ENCODE peak calls at places on chromosomes 12 and 14, in four cellular contexts. One of them, this sample, is unnamed.

GRCh38 chr14:22052795-22053194 is 379.2 kb upstream of the OR4E1 start:
- DNase-seq in pancreas: no peak
- DNase-seq in brain microvascular endothelial cell: no peak
- DNase-seq in GM23248: no peak
- DNase-seq in this sample: peak; percentile 10

GRCh38 chr14:52068741-52069616 is at the start of gene NID2:
- DNase-seq in pancreas: peak; percentile 43
- DNase-seq in brain microvascular endothelial cell: peak; percentile 92
- DNase-seq in GM23248: peak; percentile 97
- DNase-seq in this sample: peak; percentile 98

GRCh38 chr12:30840715-30841114 is 85.8 kb upstream of the TSPAN11 start:
- DNase-seq in pancreas: no peak
- DNase-seq in brain microvascular endothelial cell: no peak
- DNase-seq in GM23248: peak; percentile 11
- DNase-seq in this sample: no peak

GRCh38 chr14:87430810-87431209 is 562.2 kb downstream of the GALC start:
- DNase-seq in pancreas: no peak
- DNase-seq in brain microvascular endothelial cell: no peak
- DNase-seq in GM23248: peak; percentile 16
- DNase-seq in this sample: peak; percentile 9

GRCh38 chr14:102903248-102903888 is 19.1 kb upstream of the AMN start:
- DNase-seq in pancreas: no peak
- DNase-seq in brain microvascular endothelial cell: no peak
- DNase-seq in GM23248: no peak
- DNase-seq in this sample: no peak

GRCh38 chr12:6868211-6869048 is 1.1 kb downstream of the TPI1 start:
- DNase-seq in pancreas: no peak
- DNase-seq in brain microvascular endothelial cell: no peak
- DNase-seq in GM23248: peak; percentile 75
- DNase-seq in this sample: peak; percentile 16

GRCh38 chr14:22500525-22500924 is 88.5 kb downstream of the DAD1 start:
- DNase-seq in pancreas: no peak
- DNase-seq in brain microvascular endothelial cell: no peak
- DNase-seq in GM23248: no peak
- DNase-seq in this sample: no peak

GRCh38 chr12:88782357-88782756 is 202.1 kb upstream of the KITLG start:
- DNase-seq in pancreas: no peak
- DNase-seq in brain microvascular endothelial cell: no peak
- DNase-seq in GM23248: peak; percentile 55
- DNase-seq in this sample: no peak

GRCh38 chr12:89497467-89497866 is 27.1 kb downstream of the GALNT4 start:
- DNase-seq in pancreas: no peak
- DNase-seq in brain microvascular endothelial cell: no peak
- DNase-seq in GM23248: no peak
- DNase-seq in this sample: no peak

GRCh38 chr14:79354336-79354735 is 857.0 kb downstream of the DIO2 start:
- DNase-seq in pancreas: no peak
- DNase-seq in brain microvascular endothelial cell: no peak
- DNase-seq in GM23248: no peak
- DNase-seq in this sample: no peak

GRCh38 chr14:21268612-21269251 is 510 bp downstream of the HNRNPC start:
- DNase-seq in pancreas: peak; percentile 23
- DNase-seq in brain microvascular endothelial cell: peak; percentile 39
- DNase-seq in GM23248: peak; percentile 85
- DNase-seq in this sample: peak; percentile 62

GRCh38 chr12:103779410-103780092 is 61.5 kb downstream of the NT5DC3 start:
- DNase-seq in pancreas: no peak
- DNase-seq in brain microvascular endothelial cell: peak; percentile 37
- DNase-seq in GM23248: peak; percentile 14
- DNase-seq in this sample: peak; percentile 53

GRCh38 chr12:20798561-20798960 is 11.9 kb upstream of the SLCO1B3 start:
- DNase-seq in pancreas: no peak
- DNase-seq in brain microvascular endothelial cell: peak; percentile 31
- DNase-seq in GM23248: peak; percentile 26
- DNase-seq in this sample: peak; percentile 28

GRCh38 chr14:94079891-94080605 is 954 bp downstream of the DDX24 start:
- DNase-seq in pancreas: no peak
- DNase-seq in brain microvascular endothelial cell: peak; percentile 40
- DNase-seq in GM23248: peak; percentile 40
- DNase-seq in this sample: no peak

GRCh38 chr12:115749485-115749884 is 528.0 kb downstream of the MED13L start:
- DNase-seq in pancreas: no peak
- DNase-seq in brain microvascular endothelial cell: no peak
- DNase-seq in GM23248: no peak
- DNase-seq in this sample: no peak

GRCh38 chr14:51963164-51963733 is 26.1 kb upstream of the RTRAF start:
- DNase-seq in pancreas: no peak
- DNase-seq in brain microvascular endothelial cell: no peak
- DNase-seq in GM23248: no peak
- DNase-seq in this sample: no peak

GRCh38 chr14:84819528-84819927 is 710.4 kb upstream of the FLRT2 start:
- DNase-seq in pancreas: no peak
- DNase-seq in brain microvascular endothelial cell: no peak
- DNase-seq in GM23248: no peak
- DNase-seq in this sample: no peak

GRCh38 chr14:52076334-52076733 is 7.5 kb upstream of the NID2 start:
- DNase-seq in pancreas: no peak
- DNase-seq in brain microvascular endothelial cell: peak; percentile 80
- DNase-seq in GM23248: peak; percentile 93
- DNase-seq in this sample: no peak

DNA sequence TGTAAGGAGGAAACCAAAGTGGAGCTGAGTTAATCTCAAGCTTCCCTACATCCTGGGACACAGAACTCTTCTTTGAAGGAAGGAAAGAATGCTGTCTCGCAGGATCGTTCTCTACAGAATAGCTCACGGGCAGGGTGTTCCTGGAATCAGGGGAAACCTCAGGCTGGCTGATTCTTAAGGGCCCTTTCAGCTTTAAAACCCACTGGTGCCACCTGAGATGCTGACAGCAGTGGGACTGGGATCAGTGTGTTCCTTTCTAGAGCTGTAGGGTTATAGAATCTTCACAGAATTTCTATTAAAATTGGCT is 47.8 kb downstream of the UBE3B start:
- DNase-seq in pancreas: no peak
- DNase-seq in brain microvascular endothelial cell: no peak
- DNase-seq in GM23248: no peak
- DNase-seq in this sample: no peak
- H3K4me3 ChIP-seq in pancreas: no peak overlapping the region
- H3K4me3 ChIP-seq in brain microvascular endothelial cell: no peak overlapping the region
- H3K4me3 ChIP-seq in GM23248: no peak overlapping the region
- H3K4me3 ChIP-seq in this sample: no peak overlapping the region

GRCh38 chr12:51390457-51391046 is 654 bp downstream of the GALNT6 start:
- DNase-seq in pancreas: no peak
- DNase-seq in brain microvascular endothelial cell: no peak
- DNase-seq in GM23248: no peak
- DNase-seq in this sample: no peak
- H3K4me3 ChIP-seq in pancreas: peak overlapping the region; percentile 78
- H3K4me3 ChIP-seq in brain microvascular endothelial cell: peak overlapping the region; percentile 61
- H3K4me3 ChIP-seq in GM23248: no peak overlapping the region
- H3K4me3 ChIP-seq in this sample: peak overlapping the region; percentile 75

GRCh38 chr12:11827096-11827841 is 177.8 kb downstream of the ETV6 start:
- DNase-seq in pancreas: peak; percentile 43
- DNase-seq in brain microvascular endothelial cell: no peak
- DNase-seq in GM23248: peak; percentile 54
- DNase-seq in this sample: peak; percentile 50
- H3K4me3 ChIP-seq in pancreas: no peak overlapping the region
- H3K4me3 ChIP-seq in brain microvascular endothelial cell: no peak overlapping the region
- H3K4me3 ChIP-seq in GM23248: no peak overlapping the region
- H3K4me3 ChIP-seq in this sample: no peak overlapping the region

DNA sequence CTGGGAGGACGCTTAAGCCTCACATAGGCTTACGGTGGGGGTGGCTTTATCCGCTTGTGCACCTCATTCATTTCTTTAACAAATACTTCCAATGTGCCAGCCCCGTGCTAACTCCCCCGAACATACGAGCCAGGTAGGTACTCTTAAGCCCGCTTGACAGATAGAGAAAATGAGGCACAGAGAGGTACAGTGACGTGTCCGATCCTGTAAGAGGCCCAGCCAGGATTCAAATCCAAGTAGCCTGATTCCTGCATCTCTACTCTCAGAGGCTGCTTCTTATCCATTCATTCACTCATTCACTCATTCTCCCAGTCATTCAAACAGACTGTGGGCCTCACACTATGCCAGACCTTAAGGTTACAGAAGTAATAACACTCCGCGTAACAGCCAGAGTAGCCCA is 477 bp downstream of the OAS3 start:
- DNase-seq in pancreas: no peak
- DNase-seq in brain microvascular endothelial cell: no peak
- DNase-seq in GM23248: peak; percentile 16
- DNase-seq in this sample: no peak
- H3K4me3 ChIP-seq in pancreas: peak overlapping the region; percentile 64
- H3K4me3 ChIP-seq in brain microvascular endothelial cell: peak overlapping the region; percentile 62
- H3K4me3 ChIP-seq in GM23248: peak overlapping the region; percentile 77
- H3K4me3 ChIP-seq in this sample: no peak overlapping the region

DNA sequence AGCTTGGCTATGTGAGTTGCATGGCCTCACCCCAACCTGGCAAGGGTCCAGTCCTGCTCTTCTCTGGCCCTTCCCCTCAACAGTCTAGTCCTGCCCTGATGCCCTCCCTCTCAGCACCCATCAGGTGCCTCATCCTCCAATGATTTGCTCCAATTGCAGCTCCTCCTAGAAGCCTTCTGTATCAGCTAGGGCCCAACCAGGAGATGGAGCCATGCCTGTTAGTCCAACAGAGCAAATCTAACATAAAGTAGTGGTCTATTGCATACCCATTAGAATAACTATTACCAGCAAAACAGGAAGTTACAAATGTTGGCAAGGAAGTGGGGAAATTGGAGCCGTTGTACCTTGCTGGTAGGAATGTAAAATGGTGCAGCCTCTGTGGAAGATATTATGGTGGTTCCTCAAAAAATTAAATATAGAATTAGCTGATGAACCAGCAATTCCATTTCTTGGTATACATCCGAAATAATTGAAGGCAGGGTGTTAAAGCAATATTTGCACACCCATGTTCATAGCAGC is 163.5 kb downstream of the VRK1 start:
- DNase-seq in pancreas: no peak
- DNase-seq in brain microvascular endothelial cell: no peak
- DNase-seq in GM23248: no peak
- DNase-seq in this sample: no peak
- H3K4me3 ChIP-seq in pancreas: no peak overlapping the region
- H3K4me3 ChIP-seq in brain microvascular endothelial cell: no peak overlapping the region
- H3K4me3 ChIP-seq in GM23248: no peak overlapping the region
- H3K4me3 ChIP-seq in this sample: no peak overlapping the region

GRCh38 chr14:74425525-74426201 is 347 bp downstream of the SYNDIG1L start:
- DNase-seq in pancreas: peak; percentile 15
- DNase-seq in brain microvascular endothelial cell: no peak
- DNase-seq in GM23248: peak; percentile 55
- DNase-seq in this sample: peak; percentile 84
- H3K4me3 ChIP-seq in pancreas: no peak overlapping the region
- H3K4me3 ChIP-seq in brain microvascular endothelial cell: no peak overlapping the region
- H3K4me3 ChIP-seq in GM23248: no peak overlapping the region
- H3K4me3 ChIP-seq in this sample: peak overlapping the region; percentile 26

GRCh38 chr12:117361905-117362304 is 479 bp upstream of the NOS1 start:
- DNase-seq in pancreas: no peak
- DNase-seq in brain microvascular endothelial cell: no peak
- DNase-seq in GM23248: no peak
- DNase-seq in this sample: no peak
- H3K4me3 ChIP-seq in pancreas: no peak overlapping the region
- H3K4me3 ChIP-seq in brain microvascular endothelial cell: no peak overlapping the region
- H3K4me3 ChIP-seq in GM23248: no peak overlapping the region
- H3K4me3 ChIP-seq in this sample: no peak overlapping the region

DNA sequence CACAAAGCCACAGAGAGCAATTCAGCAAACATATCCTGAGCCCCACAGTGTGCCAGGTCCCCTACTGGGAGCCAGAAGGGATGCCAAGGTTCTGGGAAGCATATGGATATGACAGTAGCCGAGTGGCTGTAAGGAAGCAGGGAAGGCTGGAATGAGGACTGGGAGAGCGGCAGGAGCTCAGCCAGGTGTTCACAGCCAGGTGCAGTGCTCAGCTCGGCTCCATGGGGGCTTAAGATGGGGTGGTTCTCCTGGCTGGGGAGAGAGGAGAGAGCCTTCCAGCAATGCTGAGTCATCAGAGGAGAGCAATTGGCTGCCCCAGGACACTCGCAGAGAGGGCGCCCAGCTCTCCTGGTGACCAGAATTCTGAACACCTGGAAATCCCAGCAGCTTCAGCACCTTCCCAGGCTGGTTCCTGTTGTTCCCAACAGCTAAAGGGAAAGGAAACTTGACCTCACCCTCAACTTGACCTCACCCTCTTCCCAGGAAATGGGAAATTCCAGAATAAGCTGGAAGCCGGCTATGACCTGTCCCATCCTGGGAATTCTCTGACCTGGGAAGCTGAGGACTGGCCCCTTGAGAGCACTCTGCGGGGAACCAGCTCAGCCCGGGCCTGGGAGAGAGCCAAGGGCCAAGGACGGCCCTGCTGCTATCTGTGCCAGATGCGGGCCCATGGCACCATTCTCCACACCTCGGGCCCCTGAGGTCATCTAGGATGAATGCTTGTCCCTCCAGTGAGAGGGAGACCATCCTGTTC is 34.6 kb downstream of the SLC6A12 start:
- DNase-seq in pancreas: no peak
- DNase-seq in brain microvascular endothelial cell: no peak
- DNase-seq in GM23248: peak; percentile 26
- DNase-seq in this sample: no peak
- H3K4me3 ChIP-seq in pancreas: no peak overlapping the region
- H3K4me3 ChIP-seq in brain microvascular endothelial cell: no peak overlapping the region
- H3K4me3 ChIP-seq in GM23248: no peak overlapping the region
- H3K4me3 ChIP-seq in this sample: no peak overlapping the region

GRCh38 chr12:4324366-4324765 is 3.4 kb downstream of the TIGAR start:
- DNase-seq in pancreas: no peak
- DNase-seq in brain microvascular endothelial cell: no peak
- DNase-seq in GM23248: no peak
- DNase-seq in this sample: no peak

GRCh38 chr12:4322789-4323188 is 1.8 kb downstream of the TIGAR start:
- DNase-seq in pancreas: no peak
- DNase-seq in brain microvascular endothelial cell: no peak
- DNase-seq in GM23248: no peak
- DNase-seq in this sample: no peak

GRCh38 chr12:4327293-4327692 is 6.3 kb downstream of the TIGAR start:
- DNase-seq in pancreas: no peak
- DNase-seq in brain microvascular endothelial cell: no peak
- DNase-seq in GM23248: no peak
- DNase-seq in this sample: no peak

GRCh38 chr12:4323400-4323799 is 2.4 kb downstream of the TIGAR start:
- DNase-seq in pancreas: no peak
- DNase-seq in brain microvascular endothelial cell: no peak
- DNase-seq in GM23248: no peak
- DNase-seq in this sample: no peak

GRCh38 chr12:4325984-4326383 is 5.0 kb downstream of the TIGAR start:
- DNase-seq in pancreas: no peak
- DNase-seq in brain microvascular endothelial cell: no peak
- DNase-seq in GM23248: no peak
- DNase-seq in this sample: no peak
- H3K4me3 ChIP-seq in pancreas: no peak overlapping the region
- H3K4me3 ChIP-seq in brain microvascular endothelial cell: no peak overlapping the region
- H3K4me3 ChIP-seq in GM23248: no peak overlapping the region
- H3K4me3 ChIP-seq in this sample: no peak overlapping the region

This sample was measured in cardiac muscle cell.